ENCODE peak calls at places on chromosome 9, in four cellular contexts. V is sigmoid colon, Y is ovary, P is A549. L is an unnamed sample. For H3K9me3, the result is how much of the 10 kb centered on the place peaks cover.

GRCh38 chr9:69132391-69132790 is 41.7 kb upstream of the TJP2 start:
- DNase-seq in V (no peak), P (no peak), Y (no peak), L (no peak)

GRCh38 chr9:89428901-89429890 is 68.7 kb downstream of the SEMA4D start:
- DNase-seq in P (no peak), Y (no peak), V (no peak), L (no peak)

GRCh38 chr9:136325354-136325753 is 2.0 kb upstream of the GPSM1 start:
- DNase-seq in P (no peak), V (no peak), Y (peak), L (no peak)

GRCh38 chr9:81694541-81694940 is 5.2 kb upstream of the TLE1 start:
- DNase-seq in Y (no peak), V (no peak), P (no peak), L (no peak)

GRCh38 chr9:112516769-112517168 is 30.1 kb downstream of the KIAA1958 start:
- DNase-seq in Y (no peak), V (no peak), P (no peak), L (no peak)

GRCh38 chr9:68538200-68538599 is 2.5 kb downstream of the TMEM252 start:
- DNase-seq in V (peak), P (no peak), Y (no peak), L (no peak)

GRCh38 chr9:111674319-111674718 is 12.9 kb downstream of the GNG10 start:
- DNase-seq in P (no peak), V (no peak), Y (no peak), L (no peak)

GRCh38 chr9:115883467-115884329 is 269.9 kb upstream of the PAPPA start:
- DNase-seq in Y (no peak), P (peak), V (no peak), L (peak)

GRCh38 chr9:23542438-23542837 is 283.6 kb downstream of the ELAVL2 start:
- DNase-seq in Y (no peak), P (no peak), V (no peak), L (no peak)

GRCh38 chr9:95089916-95090791 is 227.4 kb downstream of the FANCC start:
- DNase-seq in Y (no peak), P (no peak), V (peak), L (no peak)

GRCh38 chr9:6068983-6069382 is 53.6 kb upstream of the RANBP6 start:
- DNase-seq in V (no peak), P (no peak), Y (no peak), L (no peak)

GRCh38 chr9:121648799-121649198 is 2.6 kb upstream of the DAB2IP start:
- DNase-seq in P (no peak), Y (no peak), V (no peak), L (no peak)

GRCh38 chr9:115941561-115942315 is 211.9 kb upstream of the PAPPA start:
- DNase-seq in Y (no peak), P (no peak), V (no peak), L (no peak)

GRCh38 chr9:113151696-113152630 is 1.2 kb downstream of the SLC31A2 start:
- DNase-seq in P (no peak), V (no peak), Y (no peak), L (peak)

GRCh38 chr9:15271403-15271802 is 35.6 kb downstream of the TTC39B start:
- DNase-seq in V (no peak), Y (no peak), P (no peak), L (no peak)

GRCh38 chr9:101465330-101465915 is 29.8 kb upstream of the ALDOB start:
- DNase-seq in P (peak), Y (no peak), V (no peak), L (peak)

GRCh38 chr9:36861528-36862205 is 172.4 kb downstream of the PAX5 start:
- DNase-seq in V (no peak), Y (no peak), P (no peak), L (no peak)

GRCh38 chr9:20593131-20593530 is 29.2 kb downstream of the MLLT3 start:
- DNase-seq in Y (no peak), P (no peak), V (no peak), L (no peak)
- TF ChIP-seq CTCF in Y (no peak), P (no peak), V (no peak), L (no peak)

DNA sequence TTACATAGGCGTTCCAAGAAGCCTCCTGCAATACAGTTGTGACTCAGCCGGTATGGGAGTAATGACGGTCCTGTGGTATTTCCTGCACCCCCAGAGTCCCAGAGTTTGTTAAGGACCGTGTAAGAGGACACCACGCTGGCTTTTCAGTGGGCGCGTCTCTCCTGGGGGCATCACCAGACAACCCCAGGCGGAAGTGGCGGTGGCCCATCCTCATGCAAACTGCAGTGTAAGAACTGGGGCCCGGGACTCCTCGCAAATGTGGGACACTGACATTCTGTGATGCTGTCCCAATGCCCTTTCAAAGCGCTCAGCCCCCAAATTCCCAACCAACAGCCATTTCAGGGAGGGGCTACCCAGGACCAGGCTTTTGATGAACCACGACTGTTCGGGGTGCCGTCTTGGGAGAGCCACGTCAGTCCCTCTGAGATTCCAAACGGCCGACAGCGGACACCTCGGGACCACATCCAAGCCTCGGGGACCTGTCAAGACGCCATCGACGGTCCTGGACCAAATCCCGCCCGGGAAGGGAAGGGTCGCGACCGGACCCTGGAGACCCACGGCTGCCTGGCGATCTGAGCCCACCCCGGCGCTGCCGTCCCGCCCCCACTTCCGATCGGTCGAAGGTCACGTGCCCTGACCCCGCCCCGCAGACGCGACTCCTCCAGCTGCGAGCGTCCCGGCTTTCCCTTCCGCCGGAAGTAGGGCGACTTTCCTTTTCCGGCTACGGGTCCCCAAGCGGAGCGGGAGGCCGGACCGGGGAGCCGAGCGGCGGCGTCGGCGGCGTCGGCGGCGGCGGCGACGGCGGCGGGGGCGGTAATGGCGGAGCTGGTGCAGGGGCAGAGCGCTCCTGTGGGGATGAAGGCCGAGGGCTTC is at the start of gene FUBP3:
- DNase-seq in P (peak), Y (peak), V (peak), L (peak)
- TF ChIP-seq POLR2A in P (peak), Y (peak), V (peak), L (peak)

DNA sequence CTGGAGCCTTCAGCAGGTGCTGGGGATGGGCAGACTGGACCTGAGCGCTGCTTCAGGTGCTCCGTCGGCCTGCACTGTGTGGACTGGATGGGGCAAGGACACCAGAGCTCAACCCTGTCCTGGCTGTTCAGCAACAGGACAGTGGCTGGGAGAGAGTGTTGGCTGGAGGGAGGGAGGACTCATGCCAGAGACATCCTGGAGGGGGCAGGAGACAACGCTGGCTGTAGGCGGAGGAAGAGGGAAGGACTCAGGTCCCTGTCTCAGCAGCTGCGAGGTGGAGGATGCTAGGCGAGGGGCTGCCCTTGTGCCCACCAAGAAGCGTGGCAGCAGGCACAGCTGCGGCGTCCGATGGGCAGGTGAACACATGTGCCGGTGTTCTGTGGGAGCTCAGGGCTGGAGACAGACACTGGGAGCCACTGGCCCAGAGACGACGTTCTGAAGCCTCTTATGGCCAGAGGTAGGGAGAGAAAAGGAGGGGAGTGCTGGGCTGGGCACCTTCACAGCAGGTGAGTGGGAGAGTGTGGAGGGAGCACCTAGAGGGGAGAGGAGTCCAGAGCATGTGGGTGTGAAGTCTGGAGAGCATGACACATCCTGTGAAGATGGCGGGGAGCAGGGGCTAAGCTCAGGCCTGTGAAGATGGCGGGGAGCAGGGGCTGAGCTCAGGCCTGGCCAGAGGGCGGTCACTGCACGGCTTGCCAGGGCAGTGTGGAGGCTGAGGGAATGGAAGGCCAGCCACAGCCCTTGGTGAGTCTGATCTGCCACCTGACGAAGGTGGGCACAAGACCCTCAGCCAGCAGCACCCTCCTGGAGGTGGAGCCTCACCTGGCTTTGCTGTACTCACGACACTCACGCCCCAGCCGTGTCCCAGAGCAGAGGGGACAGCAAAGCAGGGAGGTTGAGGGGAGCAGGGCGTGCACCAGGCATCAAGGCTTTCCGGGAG is 79.1 kb upstream of the FCN1 start:
- DNase-seq in Y (no peak), P (no peak), V (peak), L (no peak)
- H3K9me3 ChIP-seq in Y (under half), P (under half), V (under half), L (under half)

GRCh38 chr9:14071484-14071883 is 242.5 kb downstream of the NFIB start:
- DNase-seq in V (no peak), Y (no peak), P (no peak), L (no peak)
- TF ChIP-seq CTCF in V (no peak), Y (no peak), P (no peak), L (no peak)

DNA sequence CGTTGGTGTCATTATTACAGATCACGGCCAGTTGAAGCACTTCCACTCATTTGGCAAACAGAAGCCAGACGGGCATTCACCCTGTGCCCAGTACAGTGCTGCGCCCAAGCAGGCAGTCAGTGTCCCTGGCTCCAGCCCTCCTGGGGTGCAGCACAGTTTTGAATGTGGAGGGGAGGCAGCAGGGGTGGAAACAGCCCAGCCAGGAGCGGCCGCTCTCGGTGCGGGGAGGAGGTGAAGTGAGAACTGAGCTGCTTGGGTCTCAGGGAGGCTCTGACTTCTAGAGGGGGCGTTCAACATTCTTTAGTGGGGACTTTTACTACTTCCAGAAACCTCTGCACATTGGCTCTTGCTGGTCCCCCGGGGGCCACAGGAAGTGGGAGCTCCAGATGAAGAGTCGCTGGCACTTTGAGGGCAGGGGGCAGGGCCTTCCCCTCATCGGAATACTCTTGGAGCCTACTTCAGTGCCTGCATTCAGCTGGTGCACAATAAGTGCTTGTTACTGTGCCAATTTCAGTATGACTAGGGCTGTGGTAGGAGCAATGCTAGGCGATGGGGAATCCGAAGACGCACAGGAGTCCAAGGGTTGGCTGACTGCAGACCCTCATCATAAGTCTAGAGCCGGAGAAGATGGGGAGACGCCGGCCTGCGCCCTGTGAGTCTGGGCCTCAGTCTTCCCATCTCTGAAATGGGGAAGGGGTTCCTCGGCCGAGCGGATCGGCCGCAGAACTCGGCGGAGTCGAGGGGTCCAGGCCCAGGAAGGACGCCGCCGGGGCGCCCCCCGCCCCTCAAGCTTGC is 482 bp upstream of the NEK6 start:
- DNase-seq in V (peak), Y (peak), P (no peak), L (no peak)
- TF ChIP-seq POLR2A in V (no peak), Y (no peak), P (no peak), L (no peak)

GRCh38 chr9:134031071-134031470 is 5.8 kb downstream of the BRD3OS start:
- DNase-seq in Y (peak), P (no peak), V (peak), L (no peak)
- H3K9me3 ChIP-seq in Y (under half), P (under half), V (under half), L (under half)

GRCh38 chr9:127223266-127223665 is 41.3 kb upstream of the GARNL3 start:
- DNase-seq in V (no peak), P (no peak), Y (no peak), L (no peak)

GRCh38 chr9:127223810-127224177 is 40.8 kb upstream of the GARNL3 start:
- DNase-seq in V (no peak), P (no peak), Y (peak), L (no peak)

GRCh38 chr9:127224178-127224882 is 40.2 kb upstream of the GARNL3 start:
- DNase-seq in Y (peak), P (peak), V (peak), L (peak)

GRCh38 chr9:127224883-127225739 is 39.5 kb upstream of the GARNL3 start:
- DNase-seq in Y (peak), P (peak), V (peak), L (peak)

GRCh38 chr9:127225747-127226646 is 38.6 kb upstream of the GARNL3 start:
- DNase-seq in P (no peak), Y (peak), V (no peak), L (no peak)
- TF ChIP-seq CTCF in P (no peak), Y (no peak), V (no peak), L (no peak)

GRCh38 chr9:125514468-125514867 is 192.5 kb downstream of the MAPKAP1 start:
- DNase-seq in P (no peak), V (no peak), Y (no peak), L (no peak)

GRCh38 chr9:125515281-125515680 is 191.7 kb downstream of the MAPKAP1 start:
- DNase-seq in V (no peak), Y (no peak), P (no peak), L (no peak)

GRCh38 chr9:125519741-125520140 is 187.3 kb downstream of the MAPKAP1 start:
- DNase-seq in Y (no peak), P (no peak), V (no peak), L (no peak)

GRCh38 chr9:125516381-125516960 is 190.5 kb downstream of the MAPKAP1 start:
- DNase-seq in Y (no peak), V (no peak), P (no peak), L (no peak)

DNA sequence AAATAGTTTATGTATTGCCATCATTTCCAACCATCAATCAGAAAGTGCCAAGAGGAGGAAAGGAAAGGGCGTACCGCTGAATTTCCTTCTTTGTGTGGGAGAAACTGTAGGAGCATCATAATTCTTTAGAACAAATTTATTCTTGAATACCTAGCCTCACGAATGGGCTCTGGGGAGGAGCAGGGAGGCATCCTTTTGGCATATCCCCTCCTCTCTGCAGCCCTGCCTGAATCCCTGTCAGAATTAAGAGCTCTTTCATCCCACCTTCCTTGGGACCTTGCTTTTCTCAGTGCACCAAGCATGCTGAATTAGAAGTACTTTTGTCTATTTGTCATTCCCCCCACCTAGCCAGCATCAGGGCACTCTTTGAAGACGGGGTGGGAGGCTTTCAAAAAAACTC is 189.4 kb downstream of the MAPKAP1 start:
- DNase-seq in V (no peak), P (no peak), Y (no peak), L (no peak)
- TF ChIP-seq POLR2A in V (no peak), P (no peak), Y (no peak), L (no peak)

L was measured in testis.